ENCODE peak calls at places on chromosomes 16 and 17, in six cellular contexts. C is thyroid gland; B is H7; N is CD8-positive, alpha-beta T cell; U is WERI-Rb-1; Z is cardiac muscle cell. M is an unnamed sample.

GRCh38 chr16:73000907-73001521 is 46.9 kb downstream of the ZFHX3 start:
- DNase-seq in C (no peak), U (no peak), N (no peak), Z (no peak), B (no peak), M (no peak)

GRCh38 chr17:61461967-61462733 is 9.9 kb downstream of the TBX4 start:
- DNase-seq in Z (peak; percentile 18), U (no peak), N (no peak), B (peak; percentile 77), C (no peak), M (no peak)

GRCh38 chr17:41411072-41411840 is 13.1 kb downstream of the KRT37 start:
- DNase-seq in Z (no peak), N (no peak), B (no peak), C (no peak), U (no peak), M (no peak)

GRCh38 chr16:8959921-8960787 is 3.6 kb downstream of the USP7 start:
- DNase-seq in B (peak; percentile 66), N (no peak), C (no peak), Z (peak; percentile 34), U (no peak), M (no peak)

GRCh38 chr16:78648517-78648916 is 549.1 kb downstream of the WWOX start:
- DNase-seq in B (no peak), C (peak; percentile 56), U (no peak), N (no peak), Z (peak; percentile 28), M (no peak)

GRCh38 chr16:4692460-4693295 is 684 bp upstream of the NUDT16L1 start:
- DNase-seq in C (no peak), B (peak; percentile 72), Z (peak; percentile 7), N (no peak), U (no peak), M (no peak)

GRCh38 chr16:64615647-64616280 is 506.1 kb downstream of the CDH11 start:
- DNase-seq in U (peak; percentile 95), C (no peak), Z (peak; percentile 17), B (no peak), N (no peak), M (no peak)

GRCh38 chr16:22171953-22172352 is 9.6 kb downstream of the SDR42E2 start:
- DNase-seq in B (no peak), C (no peak), N (no peak), U (no peak), Z (no peak), M (no peak)

GRCh38 chr17:37107406-37108083 is 158.8 kb downstream of the AATF start:
- DNase-seq in U (no peak), C (peak; percentile 92), N (no peak), Z (peak; percentile 36), B (no peak), M (no peak)

GRCh38 chr17:31480904-31481782 is 89.7 kb downstream of the RAB11FIP4 start:
- DNase-seq in N (no peak), C (no peak), Z (no peak), B (no peak), U (no peak), M (no peak)

GRCh38 chr17:2580641-2581040 is 12.8 kb upstream of the PAFAH1B1 start:
- DNase-seq in B (no peak), N (no peak), U (no peak), Z (no peak), C (no peak), M (no peak)

GRCh38 chr16:68070811-68071546 is 14.2 kb upstream of the NFATC3 start:
- DNase-seq in B (no peak), Z (no peak), N (no peak), C (no peak), U (no peak), M (no peak)

GRCh38 chr16:61014869-61015268 is 1021.4 kb downstream of the CDH8 start:
- DNase-seq in N (no peak), Z (no peak), C (no peak), B (no peak), U (peak; percentile 6), M (no peak)

GRCh38 chr16:75380870-75381269 is 52.4 kb downstream of the CFDP1 start:
- DNase-seq in U (no peak), N (no peak), B (no peak), C (no peak), Z (no peak), M (no peak)

GRCh38 chr17:28189667-28190066 is 129.3 kb upstream of the TMEM97 start:
- DNase-seq in N (no peak), U (no peak), Z (peak; percentile 17), C (no peak), B (no peak), M (no peak)

GRCh38 chr16:12494716-12495115 is 309.0 kb downstream of the CPPED1 start:
- DNase-seq in Z (no peak), B (no peak), C (no peak), N (no peak), U (no peak), M (no peak)

GRCh38 chr16:12096162-12096781 is 119.7 kb downstream of the SNX29 start:
- DNase-seq in N (no peak), B (no peak), C (no peak), U (no peak), Z (no peak), M (no peak)

GRCh38 chr17:48484850-48485249 is 46.0 kb downstream of the HOXB1 start:
- DNase-seq in Z (no peak), N (no peak), B (no peak), C (no peak), U (no peak), M (no peak)

GRCh38 chr17:15651583-15652110 is 32.1 kb upstream of the FBXW10B start:
- DNase-seq in C (peak; percentile 98), Z (peak; percentile 97), N (no peak), U (peak; percentile 25), B (peak; percentile 81), M (peak; percentile 96)

GRCh38 chr17:61997649-61998048 is 67.4 kb downstream of the MED13 start:
- DNase-seq in N (no peak), C (no peak), Z (peak; percentile 27), U (no peak), B (no peak), M (peak; percentile 35)

GRCh38 chr16:58389724-58390123 is 2.5 kb upstream of the GINS3 start:
- DNase-seq in N (no peak), U (no peak), C (no peak), B (no peak), Z (no peak), M (no peak)

GRCh38 chr17:35148144-35148543 is 527 bp downstream of the UNC45B start:
- DNase-seq in Z (no peak), B (no peak), N (no peak), C (no peak), U (no peak), M (no peak)

GRCh38 chr17:41492351-41492750 is 2.6 kb upstream of the KRT36 start:
- DNase-seq in Z (peak; percentile 58), N (no peak), U (no peak), C (no peak), B (no peak), M (no peak)

GRCh38 chr16:4142268-4142667 is 26.0 kb upstream of the ADCY9 start:
- DNase-seq in C (no peak), B (no peak), N (peak; percentile 26), U (no peak), Z (no peak), M (no peak)

GRCh38 chr17:45428954-45429337 is 3.7 kb downstream of the ARHGAP27 start:
- DNase-seq in C (no peak), U (no peak), B (no peak), Z (no peak), N (no peak), M (no peak)

GRCh38 chr17:45677770-45678169 is 106.3 kb upstream of the CRHR1 start:
- DNase-seq in Z (no peak), B (no peak), C (no peak), N (no peak), U (no peak), M (no peak)

GRCh38 chr17:62998665-62999393 is 32.8 kb downstream of the TANC2 start:
- DNase-seq in B (no peak), N (no peak), Z (no peak), U (no peak), C (no peak), M (no peak)

DNA sequence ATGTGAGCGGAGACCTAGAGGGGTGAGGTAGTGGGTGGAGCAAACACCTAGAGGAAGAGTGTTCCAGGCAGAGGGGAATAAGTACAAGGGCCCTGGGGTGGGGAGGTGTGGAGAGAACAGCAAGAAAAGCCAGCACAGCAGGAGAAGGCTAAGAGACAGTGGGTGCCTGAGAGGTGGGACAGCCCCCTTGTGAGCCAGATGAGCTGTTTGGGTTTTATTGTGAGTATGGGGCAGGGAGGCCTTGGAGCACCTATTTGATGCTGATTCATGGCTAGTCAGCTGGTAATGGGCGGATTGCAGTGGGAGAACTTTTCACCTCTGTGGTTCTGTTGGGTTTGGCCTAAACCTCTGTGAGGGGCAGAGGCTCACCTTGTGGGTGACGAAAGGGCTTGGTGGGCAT is 68.4 kb downstream of the ABCC1 start:
- DNase-seq in U (no peak), B (no peak), N (no peak), Z (no peak), C (no peak), M (no peak)
- H3K36me3 ChIP-seq in U (peaks cover 38% of the 10 kb centered on the region), B (peaks cover 21% of the 10 kb centered on the region), N (peaks cover 35% of the 10 kb centered on the region), Z (peaks cover 5% of the 10 kb centered on the region), C (peaks cover 16% of the 10 kb centered on the region), M (peaks cover 10% of the 10 kb centered on the region)

DNA sequence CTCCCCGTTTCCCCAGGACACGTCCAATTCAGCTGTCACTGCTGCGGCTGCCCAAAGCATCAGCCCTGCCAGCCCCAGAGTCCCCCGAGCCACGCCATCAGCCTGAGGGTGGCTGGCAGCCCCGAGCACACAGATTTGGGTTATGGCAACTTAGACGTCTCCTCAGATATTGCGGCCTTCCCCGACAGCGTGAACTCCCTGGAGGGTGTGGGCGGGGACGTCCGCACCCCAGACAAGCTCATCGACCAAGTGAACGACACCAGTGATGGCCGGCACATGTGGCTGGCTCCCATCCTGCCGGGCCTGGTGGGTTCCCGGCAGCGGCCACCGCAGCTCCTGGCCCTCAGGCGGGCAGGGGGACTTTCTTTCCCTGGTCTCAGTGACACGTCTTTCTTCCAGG is 224.8 kb downstream of the KATNIP start:
- DNase-seq in U (no peak), Z (no peak), C (no peak), N (no peak), B (peak; percentile 63), M (no peak)
- H3K36me3 ChIP-seq in U (peaks cover 89% of the 10 kb centered on the region), Z (no peaks in the 10 kb centered on the region), C (peaks cover 18% of the 10 kb centered on the region), N (no peaks in the 10 kb centered on the region), B (peaks cover 1% of the 10 kb centered on the region), M (peaks cover 7% of the 10 kb centered on the region)

GRCh38 chr17:3827124-3827773 is 18.8 kb downstream of the NCBP3 start:
- DNase-seq in C (peak; percentile 41), Z (peak; percentile 80), B (peak; percentile 82), N (peak; percentile 63), U (peak; percentile 78), M (no peak)
- H3K36me3 ChIP-seq in C (peaks cover 34% of the 10 kb centered on the region), Z (peaks cover 47% of the 10 kb centered on the region), B (peaks cover 10% of the 10 kb centered on the region), N (peaks cover 13% of the 10 kb centered on the region), U (peaks cover 76% of the 10 kb centered on the region), M (peaks cover 4% of the 10 kb centered on the region)

GRCh38 chr16:30659507-30660423 is 1.5 kb downstream of the FBRS start:
- DNase-seq in Z (no peak), C (peak; percentile 16), U (no peak), N (peak; percentile 26), B (peak; percentile 60), M (no peak)
- H3K36me3 ChIP-seq in Z (peaks cover 18% of the 10 kb centered on the region), C (peaks cover 52% of the 10 kb centered on the region), U (peaks cover 64% of the 10 kb centered on the region), N (peaks cover 44% of the 10 kb centered on the region), B (peaks cover 4% of the 10 kb centered on the region), M (peaks cover 33% of the 10 kb centered on the region)

GRCh38 chr16:14602443-14602963 is 27.6 kb downstream of the PARN start:
- DNase-seq in B (no peak), C (no peak), Z (no peak), U (no peak), N (no peak), M (no peak)
- H3K36me3 ChIP-seq in B (peaks cover 23% of the 10 kb centered on the region), C (peaks cover 57% of the 10 kb centered on the region), Z (peaks cover 40% of the 10 kb centered on the region), U (peaks cover 37% of the 10 kb centered on the region), N (peaks cover 32% of the 10 kb centered on the region), M (peaks cover 10% of the 10 kb centered on the region)